ENCODE peak calls at places on chromosome 9, in seven cellular contexts. L is substantia nigra, S is HFF-Myc, K is tibial nerve, J is chondrocyte, I is retina, C is SK-N-DZ. F is an unnamed sample.

GRCh38 chr9:89923961-89924504 is 319.2 kb downstream of the GADD45G start:
- DNase-seq in K (no peak), C (no peak), I (no peak), L (no peak), S (no peak), J (no peak), F (no peak)

GRCh38 chr9:126696091-126696763 is 82.5 kb downstream of the LMX1B start:
- DNase-seq in I (no peak), S (no peak), L (no peak), J (peak), K (no peak), C (no peak), F (no peak)

GRCh38 chr9:109418827-109419226 is 79.3 kb downstream of the PTPN3 start:
- DNase-seq in J (no peak), L (no peak), I (no peak), C (no peak), S (no peak), K (no peak), F (no peak)

GRCh38 chr9:4009006-4009511 is 290.8 kb downstream of the GLIS3 start:
- DNase-seq in K (no peak), S (no peak), J (no peak), I (no peak), C (peak), L (no peak), F (no peak)

GRCh38 chr9:88579363-88579715 is 44.4 kb downstream of the NXNL2 start:
- DNase-seq in C (no peak), I (no peak), S (no peak), K (no peak), L (no peak), J (no peak), F (no peak)

GRCh38 chr9:90095682-90096081 is 490.9 kb downstream of the GADD45G start:
- DNase-seq in I (peak), L (no peak), C (peak), S (no peak), K (no peak), J (no peak), F (no peak)

GRCh38 chr9:133184971-133185370 is 21.3 kb upstream of the GBGT1 start:
- DNase-seq in S (peak), K (no peak), J (no peak), L (no peak), C (peak), I (peak), F (no peak)

GRCh38 chr9:93814561-93814960 is 140.6 kb downstream of the BARX1 start:
- DNase-seq in I (no peak), L (no peak), S (no peak), J (no peak), C (no peak), K (no peak), F (no peak)

GRCh38 chr9:135282001-135282731 is 194.7 kb downstream of the OLFM1 start:
- DNase-seq in C (no peak), I (peak), L (peak), J (peak), K (peak), S (no peak), F (no peak)

GRCh38 chr9:113221800-113222481 is 597 bp downstream of the SLC31A1 start:
- DNase-seq in S (no peak), J (no peak), I (peak), K (no peak), C (peak), L (no peak), F (no peak)

GRCh38 chr9:37529111-37529510 is 43.4 kb downstream of the POLR1E start:
- DNase-seq in S (no peak), C (no peak), L (no peak), K (no peak), I (no peak), J (no peak), F (no peak)

GRCh38 chr9:93826905-93827544 is 128.1 kb downstream of the BARX1 start:
- DNase-seq in I (no peak), C (no peak), L (no peak), J (peak), K (no peak), S (no peak), F (no peak)

GRCh38 chr9:123422593-123422992 is 66.6 kb downstream of the CRB2 start:
- DNase-seq in S (no peak), C (no peak), K (no peak), J (peak), L (no peak), I (peak), F (no peak)

GRCh38 chr9:2469681-2470141 is 151.9 kb upstream of the VLDLR start:
- DNase-seq in S (peak), K (peak), I (peak), J (no peak), C (no peak), L (no peak), F (peak)

GRCh38 chr9:126303488-126303887 is 23.1 kb upstream of the MVB12B start:
- DNase-seq in J (no peak), S (no peak), C (no peak), I (no peak), K (no peak), L (no peak), F (no peak)

GRCh38 chr9:113742471-113742870 is 133.6 kb upstream of the ZNF618 start:
- DNase-seq in S (no peak), I (no peak), J (no peak), L (no peak), C (no peak), K (no peak), F (no peak)

GRCh38 chr9:113635586-113635985 is 172.1 kb downstream of the RGS3 start:
- DNase-seq in S (no peak), K (no peak), J (peak), I (no peak), C (no peak), L (no peak), F (no peak)

GRCh38 chr9:123251741-123252140 is 16.6 kb downstream of the STRBP start:
- DNase-seq in C (no peak), K (no peak), S (no peak), J (no peak), L (no peak), I (no peak), F (no peak)

GRCh38 chr9:94687451-94687850 is 39.0 kb upstream of the AOPEP start:
- DNase-seq in L (no peak), C (no peak), K (no peak), S (no peak), J (no peak), I (no peak), F (no peak)

GRCh38 chr9:121281614-121282291 is 13.8 kb downstream of the GSN start:
- DNase-seq in S (no peak), J (no peak), I (no peak), K (no peak), L (no peak), C (no peak), F (no peak)

GRCh38 chr9:130973686-130974281 is 34.7 kb upstream of the FIBCD1 start:
- DNase-seq in I (peak), J (no peak), K (no peak), L (no peak), S (no peak), C (no peak), F (no peak)

GRCh38 chr9:72037571-72037970 is 22.8 kb downstream of the C9orf57 start:
- DNase-seq in C (no peak), S (peak), J (no peak), K (no peak), I (no peak), L (no peak), F (no peak)

GRCh38 chr9:4306066-4306787 is 6.4 kb upstream of the GLIS3 start:
- DNase-seq in L (no peak), J (no peak), C (no peak), I (no peak), S (no peak), K (no peak), F (no peak)

GRCh38 chr9:86971742-86972141 is 24.4 kb upstream of the GAS1 start:
- DNase-seq in S (no peak), J (no peak), L (no peak), I (no peak), K (no peak), C (no peak), F (no peak)

F was measured in brain pericyte.